ENCODE peak calls at places on chromosome 4, in seven cellular contexts. P is lung, M is GM12865, S is HepG2, V is right lobe of liver, Y is foreskin fibroblast, X is foreskin keratinocyte. C is an unnamed sample.

GRCh38 chr4:138334346-138335016 is 92.3 kb upstream of the SLC7A11 start:
- DNase-seq in M (no peak), P (no peak), V (no peak), X (no peak), Y (no peak), S (peak), C (no peak)

GRCh38 chr4:75037253-75037652 is 104.3 kb downstream of the PARM1 start:
- DNase-seq in M (peak), X (no peak), Y (no peak), P (no peak), V (no peak), S (no peak), C (no peak)

GRCh38 chr4:76738081-76738931 is 159.6 kb downstream of the SOWAHB start:
- DNase-seq in P (no peak), M (peak), S (no peak), X (no peak), Y (peak), V (no peak), C (no peak)

GRCh38 chr4:931194-931959 is 739 bp downstream of the GAK start:
- DNase-seq in P (no peak), S (peak), V (peak), Y (peak), X (no peak), M (peak), C (no peak)

GRCh38 chr4:173735055-173735454 is 205.0 kb upstream of the HAND2 start:
- DNase-seq in S (no peak), P (no peak), M (no peak), V (no peak), X (peak), Y (peak), C (no peak)

GRCh38 chr4:82786004-82786400 is 12.6 kb downstream of the SCD5 start:
- DNase-seq in Y (no peak), X (no peak), V (no peak), S (no peak), P (no peak), M (no peak), C (no peak)

GRCh38 chr4:7964890-7965662 is 25.4 kb upstream of the AFAP1 start:
- DNase-seq in V (peak), Y (no peak), P (no peak), S (no peak), X (peak), M (peak), C (no peak)

GRCh38 chr4:69781458-69782418 is 21.3 kb upstream of the SULT1B1 start:
- DNase-seq in M (no peak), V (no peak), Y (no peak), S (peak), P (no peak), X (no peak), C (no peak)

GRCh38 chr4:150974750-150975149 is 40.3 kb downstream of the LRBA start:
- DNase-seq in X (no peak), S (no peak), Y (no peak), V (no peak), M (peak), P (no peak), C (no peak)

GRCh38 chr4:38368612-38369011 is 295.4 kb upstream of the KLF3 start:
- DNase-seq in S (no peak), Y (no peak), X (peak), M (no peak), V (no peak), P (no peak), C (no peak)

GRCh38 chr4:128653514-128654420 is 155.7 kb upstream of the JADE1 start:
- DNase-seq in P (peak), Y (peak), X (no peak), M (no peak), S (no peak), V (no peak), C (no peak)

GRCh38 chr4:118981839-118982381 is 93.3 kb downstream of the SYNPO2 start:
- DNase-seq in X (peak), V (peak), Y (peak), M (peak), S (peak), P (peak), C (peak)

GRCh38 chr4:19689511-19689910 is 562.2 kb upstream of the SLIT2 start:
- DNase-seq in S (no peak), M (no peak), Y (peak), P (no peak), V (no peak), X (peak), C (no peak)

GRCh38 chr4:14446904-14447303 is 555.4 kb upstream of the CPEB2 start:
- DNase-seq in X (no peak), V (no peak), P (no peak), M (no peak), S (no peak), Y (no peak), C (no peak)

GRCh38 chr4:8774071-8774470 is 97.6 kb downstream of the HMX1 start:
- DNase-seq in P (no peak), X (no peak), M (no peak), Y (no peak), V (peak), S (no peak), C (no peak)

GRCh38 chr4:17447675-17448298 is 64.1 kb downstream of the QDPR start:
- DNase-seq in M (peak), V (no peak), Y (peak), X (peak), S (peak), P (peak), C (no peak)

GRCh38 chr4:40409835-40410234 is 74.7 kb downstream of the CHRNA9 start:
- DNase-seq in P (no peak), V (no peak), M (no peak), S (no peak), X (peak), Y (no peak), C (no peak)

GRCh38 chr4:71212216-71212615 is 126.6 kb upstream of the SLC4A4 start:
- DNase-seq in Y (no peak), M (no peak), V (no peak), P (no peak), S (no peak), X (no peak), C (no peak)

GRCh38 chr4:2787230-2788100 is 5.4 kb upstream of the SH3BP2 start:
- DNase-seq in M (peak), P (no peak), X (no peak), V (peak), S (no peak), Y (no peak), C (no peak)

GRCh38 chr4:122003335-122003734 is 51.5 kb upstream of the TRPC3 start:
- DNase-seq in P (no peak), S (peak), X (peak), Y (no peak), V (no peak), M (peak), C (no peak)

GRCh38 chr4:7857238-7857701 is 82.4 kb downstream of the AFAP1 start:
- DNase-seq in X (peak), V (no peak), S (no peak), P (no peak), M (no peak), Y (peak), C (no peak)

GRCh38 chr4:73917081-73917501 is 47.9 kb downstream of the CXCL1 start:
- DNase-seq in S (no peak), X (peak), V (no peak), M (no peak), P (no peak), Y (peak), C (no peak)

GRCh38 chr4:23768541-23768940 is 121.3 kb downstream of the PPARGC1A start:
- DNase-seq in P (no peak), M (no peak), S (no peak), Y (no peak), X (peak), V (no peak), C (no peak)

GRCh38 chr4:28973591-28974350 is 1746.4 kb upstream of the PCDH7 start:
- DNase-seq in S (no peak), M (no peak), P (no peak), X (peak), V (no peak), Y (no peak), C (no peak)

GRCh38 chr4:112348488-112349158 is 51.5 kb downstream of the ALPK1 start:
- DNase-seq in M (no peak), Y (peak), V (no peak), S (peak), X (peak), P (peak), C (no peak)

GRCh38 chr4:2771264-2771663 is 15.1 kb upstream of the TNIP2 start:
- DNase-seq in M (peak), P (no peak), S (no peak), V (no peak), X (no peak), Y (no peak), C (no peak)

GRCh38 chr4:139582044-139582443 is 26.0 kb upstream of the SETD7 start:
- DNase-seq in X (no peak), S (no peak), Y (no peak), P (no peak), V (no peak), M (no peak), C (no peak)

GRCh38 chr4:2515835-2516550 is 20.5 kb upstream of the FAM193A start:
- DNase-seq in P (peak), V (peak), S (no peak), X (no peak), Y (no peak), M (no peak), C (no peak)

GRCh38 chr4:155042014-155042413 is 166.4 kb upstream of the NPY2R start:
- DNase-seq in S (no peak), P (no peak), Y (no peak), X (no peak), M (no peak), V (no peak), C (no peak)

GRCh38 chr4:99887837-99888236 is 6.4 kb downstream of the LAMTOR3 start:
- DNase-seq in S (no peak), P (no peak), V (no peak), Y (no peak), M (no peak), X (no peak), C (no peak)

GRCh38 chr4:39814403-39815185 is 116.7 kb downstream of the UBE2K start:
- DNase-seq in V (no peak), M (peak), Y (peak), X (peak), P (no peak), S (peak), C (no peak)

GRCh38 chr4:54516556-54517215 is 141.1 kb upstream of the KIT start:
- DNase-seq in M (no peak), S (no peak), V (no peak), P (no peak), Y (no peak), X (no peak), C (no peak)

GRCh38 chr4:74738756-74739155 is 55.6 kb downstream of the BTC start:
- DNase-seq in P (no peak), X (peak), V (no peak), Y (peak), M (no peak), S (no peak), C (no peak)

GRCh38 chr4:188396037-188396436 is 256.8 kb downstream of the TRIML1 start:
- DNase-seq in P (no peak), V (no peak), X (no peak), S (no peak), Y (no peak), M (no peak), C (no peak)

GRCh38 chr4:82785248-82786003 is 13.2 kb downstream of the SCD5 start:
- DNase-seq in Y (peak), P (no peak), S (peak), X (peak), V (no peak), M (no peak), C (no peak)

DNA sequence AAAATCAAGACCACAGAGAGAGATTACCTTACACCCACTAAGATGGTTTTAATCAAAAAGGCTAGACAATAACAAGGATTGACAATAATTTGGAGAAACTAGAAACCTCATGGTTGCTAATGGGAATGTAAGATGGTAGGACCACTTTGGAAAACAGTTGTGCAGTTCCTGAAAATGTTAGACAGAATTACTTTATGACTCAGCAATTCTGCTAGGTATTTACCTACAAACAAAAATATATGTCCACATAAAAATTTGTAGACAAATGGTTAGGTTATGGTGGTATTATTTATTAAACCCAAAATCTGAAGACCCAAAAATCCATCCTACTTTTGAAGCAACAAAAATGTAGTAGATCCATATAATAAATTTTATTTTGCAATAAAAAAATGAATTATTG is 1027.0 kb upstream of the ADGRL3 start:
- DNase-seq in V (no peak), X (no peak), M (no peak), S (no peak), Y (no peak), P (no peak), C (no peak)
- TF ChIP-seq CTCF in V (no peak), X (no peak), M (no peak), S (no peak), Y (no peak), P (no peak), C (no peak)

GRCh38 chr4:47513493-47513892 is 28.4 kb downstream of the ATP10D start:
- DNase-seq in X (no peak), M (no peak), Y (no peak), S (no peak), V (no peak), P (no peak), C (no peak)

GRCh38 chr4:47505666-47506065 is 20.6 kb downstream of the ATP10D start:
- DNase-seq in M (no peak), P (no peak), X (no peak), S (no peak), V (no peak), Y (no peak), C (no peak)

GRCh38 chr4:47510036-47510435 is 25.0 kb downstream of the ATP10D start:
- DNase-seq in Y (no peak), X (no peak), M (no peak), V (no peak), S (no peak), P (no peak), C (no peak)

DNA sequence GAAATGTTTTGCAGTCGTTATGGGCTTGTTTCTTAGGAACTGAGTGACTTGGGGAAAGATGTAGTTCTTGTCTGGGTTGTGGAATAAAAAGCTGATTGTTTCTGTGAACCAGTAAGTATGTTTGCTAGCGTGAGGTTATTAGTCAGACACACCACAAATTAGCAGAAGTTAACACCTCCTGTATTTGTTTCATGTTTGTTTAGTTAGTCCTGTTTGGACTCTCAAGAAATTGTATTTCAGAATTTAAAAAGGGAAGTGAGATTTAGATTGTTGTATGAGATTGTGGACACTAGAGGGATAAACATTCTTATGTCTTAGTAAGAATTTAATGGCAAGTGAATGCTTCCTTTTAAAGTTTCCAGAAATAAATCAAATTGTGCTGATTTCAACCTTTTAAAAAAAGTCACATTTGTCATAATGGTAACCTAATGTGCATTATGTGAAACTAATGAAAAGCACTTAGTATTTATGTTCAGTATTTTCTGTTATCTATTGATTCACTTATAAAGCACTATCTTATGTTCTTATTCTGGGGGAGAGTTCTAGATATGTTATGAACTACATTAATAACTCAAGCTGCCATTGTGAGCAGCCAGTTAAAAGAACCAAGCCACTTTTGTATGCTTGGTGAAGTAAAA is 25.6 kb downstream of the ATP10D start:
- DNase-seq in P (no peak), X (no peak), S (no peak), Y (no peak), V (no peak), M (peak), C (no peak)
- TF ChIP-seq CTCF in P (no peak), X (peak), S (no peak), Y (peak), V (no peak), M (no peak), C (peak)

DNA sequence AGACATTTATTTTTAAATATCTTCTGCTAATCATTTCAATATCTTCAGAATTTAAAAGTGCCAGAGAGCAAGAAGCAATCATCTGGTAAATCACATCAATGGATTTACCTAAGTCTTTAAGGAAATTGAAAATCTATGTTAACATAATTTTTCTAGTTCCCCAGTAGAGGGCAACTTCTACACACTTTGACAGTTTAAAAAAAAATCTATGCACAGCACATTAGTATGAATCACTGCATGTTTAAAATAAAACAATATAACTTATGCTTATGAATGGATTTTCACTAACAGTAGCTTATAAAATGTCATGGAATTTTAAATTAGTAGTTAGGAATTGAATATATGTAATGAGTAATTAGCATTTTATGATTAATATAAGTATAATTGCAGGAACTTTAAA is 126.5 kb downstream of the REELD1 start:
- DNase-seq in X (no peak), Y (no peak), V (no peak), M (peak), S (no peak), P (no peak), C (no peak)
- TF ChIP-seq CTCF in X (peak), Y (peak), V (peak), M (peak), S (peak), P (no peak), C (peak)

DNA sequence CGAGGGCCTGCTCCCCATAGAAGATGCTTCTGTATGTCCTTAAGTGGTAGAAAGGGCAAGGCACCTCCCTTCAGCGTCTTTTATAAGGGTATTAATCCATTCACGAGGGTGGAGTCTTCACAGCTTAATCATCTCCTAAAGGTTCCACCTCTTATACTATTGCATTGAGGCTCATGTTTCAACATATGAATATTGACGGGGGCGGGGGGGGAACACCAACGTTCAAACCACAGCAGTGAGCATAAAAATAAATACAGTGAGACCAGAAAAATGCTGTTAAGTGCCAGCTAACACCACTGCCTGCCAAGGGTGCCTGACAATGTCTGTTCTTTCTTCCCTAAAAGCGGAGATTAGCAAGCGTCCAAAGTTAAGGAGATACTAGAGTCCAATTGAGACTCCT is 323.3 kb downstream of the STK32B start:
- DNase-seq in S (no peak), M (no peak), P (no peak), X (no peak), Y (no peak), V (no peak), C (no peak)
- TF ChIP-seq CTCF in S (no peak), M (no peak), P (no peak), X (no peak), Y (no peak), V (no peak), C (no peak)

GRCh38 chr4:110163327-110164070 is 34.9 kb downstream of the ELOVL6 start:
- DNase-seq in P (no peak), S (no peak), Y (peak), M (no peak), X (peak), V (no peak), C (no peak)
- TF ChIP-seq CTCF in P (no peak), S (no peak), Y (peak), M (no peak), X (peak), V (no peak), C (no peak)

DNA sequence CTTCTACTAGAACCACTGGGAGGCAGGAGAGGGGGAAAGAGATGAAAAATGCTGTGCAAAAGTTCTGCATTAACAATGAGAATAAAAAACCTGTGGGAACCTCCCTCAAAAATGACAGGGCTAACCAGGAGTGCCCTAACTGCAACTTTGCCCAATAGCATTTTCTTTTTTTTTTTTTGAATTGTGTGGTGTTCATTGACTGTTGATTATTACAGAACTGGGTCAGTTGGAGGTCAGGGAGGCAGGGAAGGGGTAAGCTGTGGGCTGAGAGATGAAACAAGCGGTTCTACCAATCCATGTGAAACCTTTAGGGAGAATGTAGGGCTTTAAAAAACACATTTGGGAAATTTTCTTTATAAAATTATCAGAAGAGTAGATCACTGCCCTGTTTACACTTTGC is 157.7 kb downstream of the SPRY1 start:
- DNase-seq in X (no peak), M (no peak), P (no peak), V (no peak), S (no peak), Y (no peak), C (no peak)
- TF ChIP-seq CTCF in X (no peak), M (no peak), P (no peak), V (no peak), S (no peak), Y (no peak), C (no peak)

C was measured in osteocyte.